ENCODE peak calls at places on chromosomes 13 and 19, in eight cellular contexts. One of them, this sample, is unnamed.

GRCh38 chr13:42490676-42491075 is 83.3 kb upstream of the TNFSF11 start:
- DNase-seq in epithelial cell of esophagus: no peak
- DNase-seq in M059J: no peak
- DNase-seq in stimulated activated CD4-positive, alpha-beta T cell treated with anti-CD3 and anti-CD28 coated beads, Interleukin-12 subunit alpha, Interleukin-12 subunit beta, amount 100 ng/mL, for 4 hours: no peak
- DNase-seq in lung: no peak
- DNase-seq in GM18507: no peak
- DNase-seq in ELR: no peak
- DNase-seq in NCI-H2171: no peak
- DNase-seq in this sample: peak; percentile 63

GRCh38 chr19:33472696-33473624 is 48.6 kb downstream of the PEPD start:
- DNase-seq in epithelial cell of esophagus: peak; percentile 69
- DNase-seq in M059J: peak; percentile 98
- DNase-seq in stimulated activated CD4-positive, alpha-beta T cell treated with anti-CD3 and anti-CD28 coated beads, Interleukin-12 subunit alpha, Interleukin-12 subunit beta, amount 100 ng/mL, for 4 hours: no peak
- DNase-seq in lung: no peak
- DNase-seq in GM18507: no peak
- DNase-seq in ELR: peak; percentile 96
- DNase-seq in NCI-H2171: no peak
- DNase-seq in this sample: peak; percentile 85

GRCh38 chr19:13156968-13157882 is 7.0 kb downstream of the IER2 start:
- DNase-seq in epithelial cell of esophagus: no peak
- DNase-seq in M059J: peak; percentile 50
- DNase-seq in stimulated activated CD4-positive, alpha-beta T cell treated with anti-CD3 and anti-CD28 coated beads, Interleukin-12 subunit alpha, Interleukin-12 subunit beta, amount 100 ng/mL, for 4 hours: no peak
- DNase-seq in lung: no peak
- DNase-seq in GM18507: no peak
- DNase-seq in ELR: peak; percentile 55
- DNase-seq in NCI-H2171: no peak
- DNase-seq in this sample: peak; percentile 36

GRCh38 chr19:46847528-46847927 is 3.1 kb downstream of the AP2S1 start:
- DNase-seq in epithelial cell of esophagus: no peak
- DNase-seq in M059J: no peak
- DNase-seq in stimulated activated CD4-positive, alpha-beta T cell treated with anti-CD3 and anti-CD28 coated beads, Interleukin-12 subunit alpha, Interleukin-12 subunit beta, amount 100 ng/mL, for 4 hours: no peak
- DNase-seq in lung: no peak
- DNase-seq in GM18507: no peak
- DNase-seq in ELR: no peak
- DNase-seq in NCI-H2171: no peak
- DNase-seq in this sample: no peak

GRCh38 chr13:92590503-92590908 is 636.1 kb upstream of the GPC6 start:
- DNase-seq in epithelial cell of esophagus: peak; percentile 20
- DNase-seq in M059J: no peak
- DNase-seq in stimulated activated CD4-positive, alpha-beta T cell treated with anti-CD3 and anti-CD28 coated beads, Interleukin-12 subunit alpha, Interleukin-12 subunit beta, amount 100 ng/mL, for 4 hours: no peak
- DNase-seq in lung: no peak
- DNase-seq in GM18507: no peak
- DNase-seq in ELR: no peak
- DNase-seq in NCI-H2171: no peak
- DNase-seq in this sample: peak; percentile 2

GRCh38 chr13:108993346-108993745 is 363.9 kb downstream of the MYO16 start:
- DNase-seq in epithelial cell of esophagus: peak; percentile 72
- DNase-seq in M059J: peak; percentile 18
- DNase-seq in stimulated activated CD4-positive, alpha-beta T cell treated with anti-CD3 and anti-CD28 coated beads, Interleukin-12 subunit alpha, Interleukin-12 subunit beta, amount 100 ng/mL, for 4 hours: no peak
- DNase-seq in lung: no peak
- DNase-seq in GM18507: no peak
- DNase-seq in ELR: peak; percentile 39
- DNase-seq in NCI-H2171: no peak
- DNase-seq in this sample: no peak

GRCh38 chr19:49986354-49986753 is 25.4 kb upstream of the SIGLEC11 start:
- DNase-seq in epithelial cell of esophagus: no peak
- DNase-seq in M059J: no peak
- DNase-seq in stimulated activated CD4-positive, alpha-beta T cell treated with anti-CD3 and anti-CD28 coated beads, Interleukin-12 subunit alpha, Interleukin-12 subunit beta, amount 100 ng/mL, for 4 hours: no peak
- DNase-seq in lung: no peak
- DNase-seq in GM18507: no peak
- DNase-seq in ELR: no peak
- DNase-seq in NCI-H2171: no peak
- DNase-seq in this sample: no peak

GRCh38 chr13:92355213-92355612 is 871.4 kb upstream of the GPC6 start:
- DNase-seq in epithelial cell of esophagus: peak; percentile 19
- DNase-seq in M059J: peak; percentile 12
- DNase-seq in stimulated activated CD4-positive, alpha-beta T cell treated with anti-CD3 and anti-CD28 coated beads, Interleukin-12 subunit alpha, Interleukin-12 subunit beta, amount 100 ng/mL, for 4 hours: no peak
- DNase-seq in lung: no peak
- DNase-seq in GM18507: no peak
- DNase-seq in ELR: peak; percentile 1
- DNase-seq in NCI-H2171: peak; percentile 11
- DNase-seq in this sample: peak; percentile 1

GRCh38 chr19:1411255-1412191 is 4.1 kb downstream of the DAZAP1 start:
- DNase-seq in epithelial cell of esophagus: peak; percentile 46
- DNase-seq in M059J: no peak
- DNase-seq in stimulated activated CD4-positive, alpha-beta T cell treated with anti-CD3 and anti-CD28 coated beads, Interleukin-12 subunit alpha, Interleukin-12 subunit beta, amount 100 ng/mL, for 4 hours: no peak
- DNase-seq in lung: peak; percentile 42
- DNase-seq in GM18507: no peak
- DNase-seq in ELR: peak; percentile 37
- DNase-seq in NCI-H2171: no peak
- DNase-seq in this sample: no peak

GRCh38 chr19:38850976-38851621 is 1.3 kb upstream of the HNRNPL start:
- DNase-seq in epithelial cell of esophagus: no peak
- DNase-seq in M059J: no peak
- DNase-seq in stimulated activated CD4-positive, alpha-beta T cell treated with anti-CD3 and anti-CD28 coated beads, Interleukin-12 subunit alpha, Interleukin-12 subunit beta, amount 100 ng/mL, for 4 hours: peak; percentile 41
- DNase-seq in lung: peak; percentile 57
- DNase-seq in GM18507: no peak
- DNase-seq in ELR: peak; percentile 33
- DNase-seq in NCI-H2171: no peak
- DNase-seq in this sample: no peak

GRCh38 chr13:114065926-114066774 is 66.3 kb downstream of the RASA3 start:
- DNase-seq in epithelial cell of esophagus: no peak
- DNase-seq in M059J: peak; percentile 5
- DNase-seq in stimulated activated CD4-positive, alpha-beta T cell treated with anti-CD3 and anti-CD28 coated beads, Interleukin-12 subunit alpha, Interleukin-12 subunit beta, amount 100 ng/mL, for 4 hours: no peak
- DNase-seq in lung: no peak
- DNase-seq in GM18507: no peak
- DNase-seq in ELR: no peak
- DNase-seq in NCI-H2171: no peak
- DNase-seq in this sample: no peak

GRCh38 chr19:47531640-47532387 is 17.0 kb upstream of the NAPA start:
- DNase-seq in epithelial cell of esophagus: no peak
- DNase-seq in M059J: no peak
- DNase-seq in stimulated activated CD4-positive, alpha-beta T cell treated with anti-CD3 and anti-CD28 coated beads, Interleukin-12 subunit alpha, Interleukin-12 subunit beta, amount 100 ng/mL, for 4 hours: no peak
- DNase-seq in lung: no peak
- DNase-seq in GM18507: no peak
- DNase-seq in ELR: no peak
- DNase-seq in NCI-H2171: no peak
- DNase-seq in this sample: no peak

GRCh38 chr19:38683393-38684077 is 36.1 kb downstream of the ACTN4 start:
- DNase-seq in epithelial cell of esophagus: peak; percentile 99
- DNase-seq in M059J: peak; percentile 100
- DNase-seq in stimulated activated CD4-positive, alpha-beta T cell treated with anti-CD3 and anti-CD28 coated beads, Interleukin-12 subunit alpha, Interleukin-12 subunit beta, amount 100 ng/mL, for 4 hours: peak; percentile 30
- DNase-seq in lung: peak; percentile 91
- DNase-seq in GM18507: no peak
- DNase-seq in ELR: peak; percentile 93
- DNase-seq in NCI-H2171: peak; percentile 44
- DNase-seq in this sample: peak; percentile 96

GRCh38 chr19:50330365-50331078 is 1.3 kb upstream of the KCNC3 start:
- DNase-seq in epithelial cell of esophagus: no peak
- DNase-seq in M059J: peak; percentile 59
- DNase-seq in stimulated activated CD4-positive, alpha-beta T cell treated with anti-CD3 and anti-CD28 coated beads, Interleukin-12 subunit alpha, Interleukin-12 subunit beta, amount 100 ng/mL, for 4 hours: peak; percentile 76
- DNase-seq in lung: peak; percentile 84
- DNase-seq in GM18507: peak; percentile 67
- DNase-seq in ELR: peak; percentile 22
- DNase-seq in NCI-H2171: peak; percentile 91
- DNase-seq in this sample: peak; percentile 80

GRCh38 chr13:69109891-69110525 is 997.6 kb upstream of the ATXN8OS start:
- DNase-seq in epithelial cell of esophagus: peak; percentile 38
- DNase-seq in M059J: no peak
- DNase-seq in stimulated activated CD4-positive, alpha-beta T cell treated with anti-CD3 and anti-CD28 coated beads, Interleukin-12 subunit alpha, Interleukin-12 subunit beta, amount 100 ng/mL, for 4 hours: no peak
- DNase-seq in lung: no peak
- DNase-seq in GM18507: no peak
- DNase-seq in ELR: no peak
- DNase-seq in NCI-H2171: no peak
- DNase-seq in this sample: no peak

GRCh38 chr19:40641306-40641705 is 40.1 kb downstream of the LTBP4 start:
- DNase-seq in epithelial cell of esophagus: no peak
- DNase-seq in M059J: no peak
- DNase-seq in stimulated activated CD4-positive, alpha-beta T cell treated with anti-CD3 and anti-CD28 coated beads, Interleukin-12 subunit alpha, Interleukin-12 subunit beta, amount 100 ng/mL, for 4 hours: no peak
- DNase-seq in lung: no peak
- DNase-seq in GM18507: no peak
- DNase-seq in ELR: no peak
- DNase-seq in NCI-H2171: no peak
- DNase-seq in this sample: no peak

GRCh38 chr19:35347930-35348298 is 212 bp downstream of the FFAR1 start:
- DNase-seq in epithelial cell of esophagus: no peak
- DNase-seq in M059J: no peak
- DNase-seq in stimulated activated CD4-positive, alpha-beta T cell treated with anti-CD3 and anti-CD28 coated beads, Interleukin-12 subunit alpha, Interleukin-12 subunit beta, amount 100 ng/mL, for 4 hours: no peak
- DNase-seq in lung: no peak
- DNase-seq in GM18507: no peak
- DNase-seq in ELR: no peak
- DNase-seq in NCI-H2171: no peak
- DNase-seq in this sample: no peak

GRCh38 chr19:45601524-45602522 is at the start of gene GPR4:
- DNase-seq in epithelial cell of esophagus: no peak
- DNase-seq in M059J: no peak
- DNase-seq in stimulated activated CD4-positive, alpha-beta T cell treated with anti-CD3 and anti-CD28 coated beads, Interleukin-12 subunit alpha, Interleukin-12 subunit beta, amount 100 ng/mL, for 4 hours: no peak
- DNase-seq in lung: no peak
- DNase-seq in GM18507: no peak
- DNase-seq in ELR: peak; percentile 54
- DNase-seq in NCI-H2171: no peak
- DNase-seq in this sample: peak; percentile 6

GRCh38 chr13:29111446-29111845 is 291.3 kb downstream of the MTUS2 start:
- DNase-seq in epithelial cell of esophagus: peak; percentile 5
- DNase-seq in M059J: peak; percentile 7
- DNase-seq in stimulated activated CD4-positive, alpha-beta T cell treated with anti-CD3 and anti-CD28 coated beads, Interleukin-12 subunit alpha, Interleukin-12 subunit beta, amount 100 ng/mL, for 4 hours: no peak
- DNase-seq in lung: no peak
- DNase-seq in GM18507: no peak
- DNase-seq in ELR: no peak
- DNase-seq in NCI-H2171: no peak
- DNase-seq in this sample: no peak

GRCh38 chr19:927044-927706 is 1.3 kb downstream of the ARID3A start:
- DNase-seq in epithelial cell of esophagus: no peak
- DNase-seq in M059J: no peak
- DNase-seq in stimulated activated CD4-positive, alpha-beta T cell treated with anti-CD3 and anti-CD28 coated beads, Interleukin-12 subunit alpha, Interleukin-12 subunit beta, amount 100 ng/mL, for 4 hours: no peak
- DNase-seq in lung: peak; percentile 78
- DNase-seq in GM18507: no peak
- DNase-seq in ELR: peak; percentile 60
- DNase-seq in NCI-H2171: no peak
- DNase-seq in this sample: no peak

GRCh38 chr19:43809762-43810696 is 7.8 kb upstream of the LYPD5 start:
- DNase-seq in epithelial cell of esophagus: peak; percentile 76
- DNase-seq in M059J: peak; percentile 64
- DNase-seq in stimulated activated CD4-positive, alpha-beta T cell treated with anti-CD3 and anti-CD28 coated beads, Interleukin-12 subunit alpha, Interleukin-12 subunit beta, amount 100 ng/mL, for 4 hours: no peak
- DNase-seq in lung: no peak
- DNase-seq in GM18507: no peak
- DNase-seq in ELR: peak; percentile 80
- DNase-seq in NCI-H2171: peak; percentile 43
- DNase-seq in this sample: peak; percentile 75

GRCh38 chr19:19623383-19623782 is 4.6 kb downstream of the LPAR2 start:
- DNase-seq in epithelial cell of esophagus: no peak
- DNase-seq in M059J: no peak
- DNase-seq in stimulated activated CD4-positive, alpha-beta T cell treated with anti-CD3 and anti-CD28 coated beads, Interleukin-12 subunit alpha, Interleukin-12 subunit beta, amount 100 ng/mL, for 4 hours: no peak
- DNase-seq in lung: no peak
- DNase-seq in GM18507: no peak
- DNase-seq in ELR: no peak
- DNase-seq in NCI-H2171: no peak
- DNase-seq in this sample: no peak

GRCh38 chr19:3458229-3458555 is 22.1 kb downstream of the SMIM24 start:
- DNase-seq in epithelial cell of esophagus: no peak
- DNase-seq in M059J: no peak
- DNase-seq in stimulated activated CD4-positive, alpha-beta T cell treated with anti-CD3 and anti-CD28 coated beads, Interleukin-12 subunit alpha, Interleukin-12 subunit beta, amount 100 ng/mL, for 4 hours: no peak
- DNase-seq in lung: no peak
- DNase-seq in GM18507: no peak
- DNase-seq in ELR: no peak
- DNase-seq in NCI-H2171: no peak
- DNase-seq in this sample: no peak

GRCh38 chr13:21683034-21683733 is 12.3 kb downstream of the FGF9 start:
- DNase-seq in epithelial cell of esophagus: peak; percentile 97
- DNase-seq in M059J: peak; percentile 87
- DNase-seq in stimulated activated CD4-positive, alpha-beta T cell treated with anti-CD3 and anti-CD28 coated beads, Interleukin-12 subunit alpha, Interleukin-12 subunit beta, amount 100 ng/mL, for 4 hours: no peak
- DNase-seq in lung: no peak
- DNase-seq in GM18507: no peak
- DNase-seq in ELR: peak; percentile 85
- DNase-seq in NCI-H2171: no peak
- DNase-seq in this sample: peak; percentile 74

GRCh38 chr19:6753178-6754031 is 13.8 kb downstream of the SH2D3A start:
- DNase-seq in epithelial cell of esophagus: peak; percentile 82
- DNase-seq in M059J: peak; percentile 58
- DNase-seq in stimulated activated CD4-positive, alpha-beta T cell treated with anti-CD3 and anti-CD28 coated beads, Interleukin-12 subunit alpha, Interleukin-12 subunit beta, amount 100 ng/mL, for 4 hours: peak; percentile 80
- DNase-seq in lung: peak; percentile 86
- DNase-seq in GM18507: peak; percentile 86
- DNase-seq in ELR: peak; percentile 84
- DNase-seq in NCI-H2171: no peak
- DNase-seq in this sample: peak; percentile 54

GRCh38 chr19:38252935-38253691 is 3.1 kb downstream of the PPP1R14A start:
- DNase-seq in epithelial cell of esophagus: no peak
- DNase-seq in M059J: no peak
- DNase-seq in stimulated activated CD4-positive, alpha-beta T cell treated with anti-CD3 and anti-CD28 coated beads, Interleukin-12 subunit alpha, Interleukin-12 subunit beta, amount 100 ng/mL, for 4 hours: no peak
- DNase-seq in lung: no peak
- DNase-seq in GM18507: no peak
- DNase-seq in ELR: no peak
- DNase-seq in NCI-H2171: peak; percentile 72
- DNase-seq in this sample: no peak

GRCh38 chr13:30256713-30257432 is 50.5 kb downstream of the KATNAL1 start:
- DNase-seq in epithelial cell of esophagus: no peak
- DNase-seq in M059J: no peak
- DNase-seq in stimulated activated CD4-positive, alpha-beta T cell treated with anti-CD3 and anti-CD28 coated beads, Interleukin-12 subunit alpha, Interleukin-12 subunit beta, amount 100 ng/mL, for 4 hours: no peak
- DNase-seq in lung: no peak
- DNase-seq in GM18507: no peak
- DNase-seq in ELR: peak; percentile 11
- DNase-seq in NCI-H2171: no peak
- DNase-seq in this sample: no peak

GRCh38 chr19:54373781-54374266 is 9.1 kb upstream of the LAIR1 start:
- DNase-seq in epithelial cell of esophagus: no peak
- DNase-seq in M059J: peak; percentile 25
- DNase-seq in stimulated activated CD4-positive, alpha-beta T cell treated with anti-CD3 and anti-CD28 coated beads, Interleukin-12 subunit alpha, Interleukin-12 subunit beta, amount 100 ng/mL, for 4 hours: no peak
- DNase-seq in lung: no peak
- DNase-seq in GM18507: no peak
- DNase-seq in ELR: no peak
- DNase-seq in NCI-H2171: no peak
- DNase-seq in this sample: no peak

GRCh38 chr19:35755550-35756371 is 1.1 kb downstream of the HSPB6 start:
- DNase-seq in epithelial cell of esophagus: peak; percentile 55
- DNase-seq in M059J: no peak
- DNase-seq in stimulated activated CD4-positive, alpha-beta T cell treated with anti-CD3 and anti-CD28 coated beads, Interleukin-12 subunit alpha, Interleukin-12 subunit beta, amount 100 ng/mL, for 4 hours: peak; percentile 60
- DNase-seq in lung: no peak
- DNase-seq in GM18507: no peak
- DNase-seq in ELR: peak; percentile 32
- DNase-seq in NCI-H2171: peak; percentile 8
- DNase-seq in this sample: no peak

GRCh38 chr13:46552302-46552680 is 679 bp upstream of the LRCH1 start:
- DNase-seq in epithelial cell of esophagus: no peak
- DNase-seq in M059J: peak; percentile 11
- DNase-seq in stimulated activated CD4-positive, alpha-beta T cell treated with anti-CD3 and anti-CD28 coated beads, Interleukin-12 subunit alpha, Interleukin-12 subunit beta, amount 100 ng/mL, for 4 hours: no peak
- DNase-seq in lung: no peak
- DNase-seq in GM18507: no peak
- DNase-seq in ELR: no peak
- DNase-seq in NCI-H2171: no peak
- DNase-seq in this sample: no peak

GRCh38 chr13:21812192-21812626 is 141.3 kb downstream of the FGF9 start:
- DNase-seq in epithelial cell of esophagus: peak; percentile 2
- DNase-seq in M059J: peak; percentile 6
- DNase-seq in stimulated activated CD4-positive, alpha-beta T cell treated with anti-CD3 and anti-CD28 coated beads, Interleukin-12 subunit alpha, Interleukin-12 subunit beta, amount 100 ng/mL, for 4 hours: no peak
- DNase-seq in lung: no peak
- DNase-seq in GM18507: no peak
- DNase-seq in ELR: no peak
- DNase-seq in NCI-H2171: peak; percentile 9
- DNase-seq in this sample: no peak

GRCh38 chr13:66926851-66927524 is 303.1 kb downstream of the PCDH9 start:
- DNase-seq in epithelial cell of esophagus: peak; percentile 94
- DNase-seq in M059J: no peak
- DNase-seq in stimulated activated CD4-positive, alpha-beta T cell treated with anti-CD3 and anti-CD28 coated beads, Interleukin-12 subunit alpha, Interleukin-12 subunit beta, amount 100 ng/mL, for 4 hours: no peak
- DNase-seq in lung: no peak
- DNase-seq in GM18507: no peak
- DNase-seq in ELR: peak; percentile 36
- DNase-seq in NCI-H2171: no peak
- DNase-seq in this sample: no peak